ENCODE peak calls at places on chromosomes 3 and 15, in eight cellular contexts. N, B, X, E, U, M, K and O are unnamed samples.

GRCh38 chr15:44775923-44776322 is 39.6 kb downstream of the TRIM69 start:
- DNase-seq in E (no peak), U (no peak), K (no peak), X (no peak), B (no peak), M (no peak), N (peak), O (no peak)

GRCh38 chr3:127180859-127181258 is 12.1 kb upstream of the PRR23E start:
- DNase-seq in B (no peak), K (no peak), N (no peak), M (no peak), E (no peak), U (no peak), X (no peak), O (no peak)

GRCh38 chr3:39141211-39141995 is 12.0 kb downstream of the CSRNP1 start:
- DNase-seq in M (no peak), U (peak), E (no peak), N (peak), X (no peak), K (peak), B (no peak), O (no peak)

GRCh38 chr3:53243165-53243564 is 12.7 kb downstream of the TKT start:
- DNase-seq in M (no peak), X (no peak), N (peak), B (no peak), K (no peak), E (no peak), U (peak), O (peak)

GRCh38 chr15:22227411-22227810 is 147.1 kb downstream of the OR4M2 start:
- DNase-seq in U (no peak), M (no peak), K (no peak), N (no peak), B (no peak), X (no peak), E (no peak), O (no peak)

GRCh38 chr15:44443515-44443914 is 16.1 kb downstream of the CTDSPL2 start:
- DNase-seq in M (no peak), E (no peak), U (no peak), B (no peak), N (no peak), K (no peak), X (no peak), O (no peak)

GRCh38 chr3:9420850-9421549 is 23.6 kb downstream of the SETD5 start:
- DNase-seq in E (no peak), M (no peak), B (no peak), X (no peak), U (no peak), K (no peak), N (peak), O (no peak)

GRCh38 chr3:17390785-17391184 is 351.6 kb downstream of the TBC1D5 start:
- DNase-seq in U (no peak), X (no peak), B (no peak), M (no peak), N (no peak), E (no peak), K (no peak), O (no peak)

GRCh38 chr15:33132722-33133345 is 61.7 kb downstream of the FMN1 start:
- DNase-seq in K (no peak), N (peak), U (no peak), M (no peak), B (peak), E (no peak), X (peak), O (no peak)

GRCh38 chr3:159775372-159775961 is 213.2 kb upstream of the IL12A start:
- DNase-seq in B (no peak), X (no peak), U (no peak), N (peak), M (peak), K (no peak), E (peak), O (no peak)

GRCh38 chr3:163622384-163622783 is 1455.9 kb downstream of the SI start:
- DNase-seq in M (no peak), N (peak), U (no peak), X (no peak), B (no peak), E (no peak), K (no peak), O (no peak)

GRCh38 chr3:5411786-5412185 is 224.3 kb downstream of the EDEM1 start:
- DNase-seq in K (no peak), E (no peak), U (no peak), M (no peak), B (no peak), N (no peak), X (no peak), O (no peak)

GRCh38 chr3:24968076-24968475 is 460.0 kb upstream of the RARB start:
- DNase-seq in U (no peak), M (no peak), E (no peak), N (no peak), K (no peak), X (no peak), B (no peak), O (no peak)

GRCh38 chr3:51727500-51727899 is 20.6 kb downstream of the GRM2 start:
- DNase-seq in X (no peak), K (no peak), N (no peak), U (no peak), E (no peak), B (no peak), M (no peak), O (no peak)

GRCh38 chr3:184805351-184806038 is 6.5 kb upstream of the VPS8 start:
- DNase-seq in N (no peak), M (no peak), B (no peak), X (no peak), K (no peak), E (no peak), U (no peak), O (no peak)

GRCh38 chr3:52436500-52437106 is 8.3 kb downstream of the SEMA3G start:
- DNase-seq in X (no peak), M (no peak), K (peak), U (peak), B (no peak), N (peak), E (peak), O (no peak)

GRCh38 chr3:43691120-43692002 is 623 bp downstream of the ABHD5 start:
- DNase-seq in K (peak), B (peak), M (peak), N (peak), X (no peak), U (peak), E (peak), O (no peak)

GRCh38 chr3:148954981-148955380 is 36.4 kb upstream of the GYG1 start:
- DNase-seq in U (no peak), E (no peak), X (no peak), N (no peak), B (no peak), K (no peak), M (no peak), O (no peak)

GRCh38 chr15:82808634-82809041 is 790 bp upstream of the WHAMM start:
- DNase-seq in N (no peak), U (no peak), B (no peak), X (no peak), E (no peak), M (no peak), K (no peak), O (no peak)
- H3K4me3 ChIP-seq in N (no peak), U (peak), B (no peak), X (peak), E (peak), M (no peak), K (peak), O (no peak)

GRCh38 chr15:64152507-64153387 is 1.2 kb downstream of the SNX22 start:
- DNase-seq in U (peak), M (no peak), X (no peak), E (no peak), N (no peak), K (no peak), B (no peak), O (no peak)
- H3K4me3 ChIP-seq in U (peak), M (peak), X (peak), E (peak), N (no peak), K (no peak), B (no peak), O (peak)

GRCh38 chr3:183284570-183284969 is 31.5 kb downstream of the B3GNT5 start:
- DNase-seq in E (no peak), K (no peak), B (no peak), M (no peak), N (no peak), X (no peak), U (no peak), O (no peak)

GRCh38 chr3:183290216-183290615 is 37.2 kb downstream of the B3GNT5 start:
- DNase-seq in N (no peak), B (no peak), U (no peak), E (no peak), X (no peak), K (no peak), M (no peak), O (no peak)

GRCh38 chr3:183285318-183285717 is 32.3 kb downstream of the B3GNT5 start:
- DNase-seq in K (no peak), N (no peak), X (no peak), U (no peak), M (no peak), B (no peak), E (no peak), O (no peak)

GRCh38 chr3:183285828-183286457 is 32.9 kb downstream of the B3GNT5 start:
- DNase-seq in E (peak), N (peak), M (peak), X (peak), U (peak), K (peak), B (peak), O (no peak)

DNA sequence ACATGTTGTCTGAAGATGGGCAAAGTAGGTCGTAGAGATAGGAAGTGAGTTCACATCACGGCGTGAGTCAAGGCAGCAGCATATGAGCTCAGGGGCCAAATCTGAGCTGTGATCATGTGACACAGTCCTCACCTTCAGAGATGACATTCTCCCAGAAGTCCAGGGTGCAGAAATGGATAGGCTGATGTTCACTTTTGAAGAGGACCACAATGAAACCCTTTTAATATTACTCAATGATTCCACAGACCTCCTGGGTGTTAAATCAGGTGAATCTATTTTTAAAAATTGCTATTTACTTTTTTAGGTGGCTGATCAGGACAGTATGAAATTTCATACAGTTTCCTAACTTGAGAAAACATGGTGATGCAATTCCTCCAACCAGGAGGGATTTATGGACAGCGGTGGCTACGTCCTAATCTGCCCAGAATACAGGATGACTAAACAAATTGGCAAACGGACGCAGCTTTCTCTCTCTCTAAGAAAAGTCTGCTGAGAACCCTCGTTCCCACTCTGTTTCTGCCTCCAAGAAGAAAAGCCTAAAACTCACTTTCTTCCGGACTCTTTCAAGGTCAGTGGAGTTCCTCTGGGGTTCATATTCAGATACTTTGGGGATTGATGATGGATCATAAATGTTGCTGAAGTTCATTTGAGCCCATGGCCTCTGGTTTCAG is 34.4 kb downstream of the B3GNT5 start:
- DNase-seq in N (peak), B (no peak), X (no peak), M (peak), K (peak), E (no peak), U (no peak), O (no peak)
- H3K4me3 ChIP-seq in N (peak), B (no peak), X (no peak), M (no peak), K (no peak), E (no peak), U (no peak), O (no peak)

DNA sequence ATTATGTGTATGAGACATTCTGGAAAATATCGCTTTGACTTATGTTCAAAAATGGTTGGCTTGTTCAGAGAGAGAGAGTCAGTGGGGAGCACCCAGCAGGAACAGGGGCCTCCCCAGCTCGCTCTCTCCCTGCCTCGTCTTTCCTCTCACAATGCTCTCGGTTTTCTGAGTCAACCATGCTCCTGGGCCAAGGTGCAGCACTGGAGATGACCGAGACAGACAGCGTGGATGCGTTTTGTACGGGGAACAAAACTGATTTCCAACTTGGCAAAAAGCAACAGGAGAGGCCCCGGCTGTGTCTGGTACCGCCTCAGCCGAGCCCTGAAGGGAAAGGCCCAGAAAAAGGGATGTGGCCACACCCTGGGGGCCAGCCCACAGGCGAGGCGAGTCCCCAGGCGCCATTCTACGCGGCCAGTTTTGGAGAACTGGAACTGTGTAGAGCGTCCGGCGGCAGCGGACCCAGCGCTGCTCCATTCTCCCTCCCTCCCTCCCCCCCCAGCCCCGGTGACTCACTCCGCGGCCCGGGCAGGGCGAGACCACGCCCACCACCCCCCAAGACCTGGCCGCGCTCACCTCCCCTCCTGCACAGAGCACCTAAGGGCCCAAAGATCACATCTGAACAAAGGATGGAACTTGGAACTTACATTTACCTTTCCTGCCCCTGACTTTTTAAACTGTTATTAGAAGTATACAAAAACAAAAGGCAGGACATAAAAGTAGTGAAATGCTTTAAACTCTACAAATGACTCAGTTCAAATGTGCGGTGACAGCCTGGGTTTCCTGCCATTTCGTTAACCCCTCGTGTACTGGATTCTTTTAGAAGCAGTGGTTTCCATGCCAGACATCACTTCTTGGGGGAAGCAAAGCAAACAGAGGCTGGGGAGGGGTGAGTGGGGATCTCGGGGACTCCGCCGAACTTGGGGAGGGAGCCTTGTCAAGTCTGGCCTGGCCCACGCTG is 12.7 kb downstream of the ATP10A start:
- DNase-seq in N (peak), B (no peak), M (peak), E (peak), K (peak), X (peak), U (peak), O (no peak)
- H3K4me3 ChIP-seq in N (peak), B (no peak), M (peak), E (peak), K (peak), X (peak), U (peak), O (no peak)

GRCh38 chr3:186986811-186987210 is 56.5 kb downstream of the ST6GAL1 start:
- DNase-seq in E (no peak), B (no peak), N (no peak), K (no peak), X (no peak), U (no peak), M (no peak), O (no peak)
- H3K4me3 ChIP-seq in E (peak), B (no peak), N (no peak), K (no peak), X (no peak), U (no peak), M (no peak), O (no peak)

DNA sequence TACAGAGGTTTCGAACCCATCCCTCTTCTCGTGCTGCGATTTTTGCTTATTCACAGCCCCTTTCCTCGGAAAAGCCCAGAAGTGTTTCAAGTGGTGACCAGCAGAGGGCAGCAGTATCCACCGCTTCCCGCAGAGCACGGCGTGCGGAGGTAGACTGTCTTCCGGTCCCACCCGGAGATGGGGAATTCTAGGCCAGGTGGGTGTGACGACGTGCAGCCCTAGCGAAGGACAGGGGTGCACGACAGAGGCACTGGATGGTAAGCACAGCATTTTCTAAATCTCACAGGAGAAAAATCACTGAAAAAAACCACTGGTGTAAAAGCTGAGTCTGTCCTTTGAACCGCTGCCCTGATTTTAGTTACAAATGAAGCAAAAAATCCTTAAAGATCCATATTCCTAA is 7.4 kb upstream of the PSMD6 start:
- DNase-seq in X (peak), M (peak), K (peak), E (peak), N (peak), U (peak), B (peak), O (peak)
- H3K4me3 ChIP-seq in X (no peak), M (no peak), K (no peak), E (peak), N (peak), U (peak), B (no peak), O (peak)